ENCODE peak calls at places on chromosomes 13 and 19, in nine cellular contexts. One of them, this sample, is unnamed. For H3K27me3, the result is how much of the 10 kb centered on the place peaks cover.

GRCh38 chr13:48778551-48779088 is 124.9 kb downstream of the CYSLTR2 start:
- DNase-seq in CD8-positive, alpha-beta T cell: no peak
- DNase-seq in heart right ventricle: no peak
- DNase-seq in right atrium auricular region: no peak
- DNase-seq in ovary: no peak
- DNase-seq in fibroblast of lung: no peak
- DNase-seq in tibial artery: no peak
- DNase-seq in GM12878: no peak
- DNase-seq in GM06990: no peak
- DNase-seq in this sample: no peak

GRCh38 chr19:15283141-15283885 is 49.0 kb downstream of the BRD4 start:
- DNase-seq in CD8-positive, alpha-beta T cell: no peak
- DNase-seq in heart right ventricle: no peak
- DNase-seq in right atrium auricular region: peak
- DNase-seq in ovary: no peak
- DNase-seq in fibroblast of lung: peak
- DNase-seq in tibial artery: peak
- DNase-seq in GM12878: no peak
- DNase-seq in GM06990: no peak
- DNase-seq in this sample: no peak

GRCh38 chr13:24128962-24129361 is 31.6 kb upstream of the SPATA13 start:
- DNase-seq in CD8-positive, alpha-beta T cell: no peak
- DNase-seq in heart right ventricle: no peak
- DNase-seq in right atrium auricular region: no peak
- DNase-seq in ovary: no peak
- DNase-seq in fibroblast of lung: no peak
- DNase-seq in tibial artery: no peak
- DNase-seq in GM12878: no peak
- DNase-seq in GM06990: no peak
- DNase-seq in this sample: no peak

GRCh38 chr13:35475131-35475959 is 1.1 kb downstream of the MAB21L1 start:
- DNase-seq in CD8-positive, alpha-beta T cell: no peak
- DNase-seq in heart right ventricle: peak
- DNase-seq in right atrium auricular region: no peak
- DNase-seq in ovary: peak
- DNase-seq in fibroblast of lung: peak
- DNase-seq in tibial artery: peak
- DNase-seq in GM12878: no peak
- DNase-seq in GM06990: no peak
- DNase-seq in this sample: no peak

GRCh38 chr13:99275093-99275469 is 16.9 kb upstream of the GPR18 start:
- DNase-seq in CD8-positive, alpha-beta T cell: peak
- DNase-seq in heart right ventricle: no peak
- DNase-seq in right atrium auricular region: no peak
- DNase-seq in ovary: no peak
- DNase-seq in fibroblast of lung: peak
- DNase-seq in tibial artery: no peak
- DNase-seq in GM12878: no peak
- DNase-seq in GM06990: no peak
- DNase-seq in this sample: no peak

GRCh38 chr19:13072206-13072898 is 30.3 kb downstream of the LYL1 start:
- DNase-seq in CD8-positive, alpha-beta T cell: no peak
- DNase-seq in heart right ventricle: no peak
- DNase-seq in right atrium auricular region: no peak
- DNase-seq in ovary: no peak
- DNase-seq in fibroblast of lung: no peak
- DNase-seq in tibial artery: no peak
- DNase-seq in GM12878: no peak
- DNase-seq in GM06990: no peak
- DNase-seq in this sample: no peak

GRCh38 chr13:40941581-40941980 is 77.5 kb downstream of the ELF1 start:
- DNase-seq in CD8-positive, alpha-beta T cell: no peak
- DNase-seq in heart right ventricle: no peak
- DNase-seq in right atrium auricular region: no peak
- DNase-seq in ovary: no peak
- DNase-seq in fibroblast of lung: no peak
- DNase-seq in tibial artery: no peak
- DNase-seq in GM12878: no peak
- DNase-seq in GM06990: no peak
- DNase-seq in this sample: no peak

GRCh38 chr13:51729853-51730553 is 74.0 kb downstream of the DHRS12 start:
- DNase-seq in CD8-positive, alpha-beta T cell: no peak
- DNase-seq in heart right ventricle: no peak
- DNase-seq in right atrium auricular region: peak
- DNase-seq in ovary: peak
- DNase-seq in fibroblast of lung: peak
- DNase-seq in tibial artery: peak
- DNase-seq in GM12878: no peak
- DNase-seq in GM06990: no peak
- DNase-seq in this sample: no peak

GRCh38 chr13:50699874-50700663 is 143.4 kb downstream of the DLEU7 start:
- DNase-seq in CD8-positive, alpha-beta T cell: no peak
- DNase-seq in heart right ventricle: no peak
- DNase-seq in right atrium auricular region: no peak
- DNase-seq in ovary: no peak
- DNase-seq in fibroblast of lung: no peak
- DNase-seq in tibial artery: no peak
- DNase-seq in GM12878: no peak
- DNase-seq in GM06990: no peak
- DNase-seq in this sample: no peak

GRCh38 chr13:98717256-98717655 is 35.2 kb downstream of the SLC15A1 start:
- DNase-seq in CD8-positive, alpha-beta T cell: no peak
- DNase-seq in heart right ventricle: no peak
- DNase-seq in right atrium auricular region: no peak
- DNase-seq in ovary: no peak
- DNase-seq in fibroblast of lung: no peak
- DNase-seq in tibial artery: no peak
- DNase-seq in GM12878: no peak
- DNase-seq in GM06990: no peak
- DNase-seq in this sample: no peak

GRCh38 chr19:43416951-43417623 is 2.4 kb downstream of the TEX101 start:
- DNase-seq in CD8-positive, alpha-beta T cell: no peak
- DNase-seq in heart right ventricle: no peak
- DNase-seq in right atrium auricular region: no peak
- DNase-seq in ovary: no peak
- DNase-seq in fibroblast of lung: no peak
- DNase-seq in tibial artery: no peak
- DNase-seq in GM12878: no peak
- DNase-seq in GM06990: no peak
- DNase-seq in this sample: no peak

GRCh38 chr13:99357149-99357596 is 50.0 kb upstream of the GPR183 start:
- DNase-seq in CD8-positive, alpha-beta T cell: no peak
- DNase-seq in heart right ventricle: no peak
- DNase-seq in right atrium auricular region: no peak
- DNase-seq in ovary: no peak
- DNase-seq in fibroblast of lung: peak
- DNase-seq in tibial artery: no peak
- DNase-seq in GM12878: peak
- DNase-seq in GM06990: peak
- DNase-seq in this sample: no peak

GRCh38 chr13:110305949-110306339 is 1.0 kb downstream of the COL4A1 start:
- DNase-seq in CD8-positive, alpha-beta T cell: no peak
- DNase-seq in heart right ventricle: no peak
- DNase-seq in right atrium auricular region: peak
- DNase-seq in ovary: no peak
- DNase-seq in fibroblast of lung: peak
- DNase-seq in tibial artery: peak
- DNase-seq in GM12878: no peak
- DNase-seq in GM06990: no peak
- DNase-seq in this sample: no peak

GRCh38 chr13:110308377-110309158 is 1.5 kb downstream of the COL4A2 start:
- DNase-seq in CD8-positive, alpha-beta T cell: no peak
- DNase-seq in heart right ventricle: peak
- DNase-seq in right atrium auricular region: peak
- DNase-seq in ovary: peak
- DNase-seq in fibroblast of lung: peak
- DNase-seq in tibial artery: peak
- DNase-seq in GM12878: no peak
- DNase-seq in GM06990: no peak
- DNase-seq in this sample: no peak

GRCh38 chr13:110307697-110308376 is 753 bp downstream of the COL4A2 start:
- DNase-seq in CD8-positive, alpha-beta T cell: no peak
- DNase-seq in heart right ventricle: no peak
- DNase-seq in right atrium auricular region: peak
- DNase-seq in ovary: peak
- DNase-seq in fibroblast of lung: peak
- DNase-seq in tibial artery: peak
- DNase-seq in GM12878: no peak
- DNase-seq in GM06990: no peak
- DNase-seq in this sample: no peak

GRCh38 chr13:110306340-110306959 is 507 bp downstream of the COL4A1 start:
- DNase-seq in CD8-positive, alpha-beta T cell: no peak
- DNase-seq in heart right ventricle: no peak
- DNase-seq in right atrium auricular region: peak
- DNase-seq in ovary: peak
- DNase-seq in fibroblast of lung: peak
- DNase-seq in tibial artery: peak
- DNase-seq in GM12878: no peak
- DNase-seq in GM06990: no peak
- DNase-seq in this sample: no peak

DNA sequence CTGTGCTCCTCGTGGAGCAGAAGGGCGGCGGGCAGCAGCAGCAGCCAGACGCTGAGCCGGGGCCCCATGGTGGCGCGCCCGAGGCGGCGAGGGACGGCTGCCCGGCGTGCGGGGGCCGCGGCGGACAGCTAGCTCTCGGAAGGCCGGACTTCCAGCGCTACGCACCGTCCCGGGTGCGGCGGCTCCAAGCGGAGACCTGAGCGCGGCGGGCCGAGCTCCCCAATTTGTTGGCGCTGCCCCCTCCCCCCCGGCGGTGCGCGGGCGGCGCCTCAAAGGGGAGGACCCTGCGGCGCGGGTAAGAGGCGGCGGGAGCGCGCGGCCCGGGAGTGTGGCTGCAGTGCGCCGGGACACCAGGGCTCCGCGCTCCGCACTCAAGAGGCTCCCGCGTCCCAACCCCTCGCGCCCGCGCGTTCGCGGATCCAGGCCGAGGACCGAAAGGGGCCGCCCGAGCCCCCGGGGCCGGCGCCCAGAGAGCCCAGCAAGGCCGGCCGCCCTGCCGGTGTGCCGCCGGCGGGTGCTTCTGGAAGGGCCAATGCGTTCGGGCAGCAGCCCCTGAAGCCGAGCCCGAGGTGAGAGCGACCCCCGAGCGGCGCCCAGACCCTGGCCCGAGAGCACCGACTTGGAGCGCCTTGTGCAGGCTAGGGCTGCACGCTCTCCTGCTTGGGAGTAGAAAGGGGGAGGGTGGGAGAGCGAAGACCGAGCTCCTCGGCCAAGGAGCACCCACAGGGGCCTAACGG is at the start of the genes COL4A1 and COL4A2:
- DNase-seq in CD8-positive, alpha-beta T cell: no peak
- DNase-seq in heart right ventricle: peak
- DNase-seq in right atrium auricular region: peak
- DNase-seq in ovary: peak
- DNase-seq in fibroblast of lung: peak
- DNase-seq in tibial artery: peak
- DNase-seq in GM12878: no peak
- DNase-seq in GM06990: no peak
- DNase-seq in this sample: no peak
- H3K27me3 ChIP-seq in CD8-positive, alpha-beta T cell: under half
- H3K27me3 ChIP-seq in heart right ventricle: under half
- H3K27me3 ChIP-seq in right atrium auricular region: under half
- H3K27me3 ChIP-seq in ovary: under half
- H3K27me3 ChIP-seq in fibroblast of lung: under half
- H3K27me3 ChIP-seq in tibial artery: under half
- H3K27me3 ChIP-seq in GM12878: under half
- H3K27me3 ChIP-seq in GM06990: under half
- H3K27me3 ChIP-seq in this sample: under half

GRCh38 chr13:31110169-31110568 is 51.5 kb downstream of the HSPH1 start:
- DNase-seq in CD8-positive, alpha-beta T cell: no peak
- DNase-seq in heart right ventricle: no peak
- DNase-seq in right atrium auricular region: no peak
- DNase-seq in ovary: no peak
- DNase-seq in fibroblast of lung: no peak
- DNase-seq in tibial artery: no peak
- DNase-seq in GM12878: no peak
- DNase-seq in GM06990: no peak
- DNase-seq in this sample: no peak
- H3K4me3 ChIP-seq in CD8-positive, alpha-beta T cell: no peak
- H3K4me3 ChIP-seq in heart right ventricle: no peak
- H3K4me3 ChIP-seq in right atrium auricular region: no peak
- H3K4me3 ChIP-seq in ovary: no peak
- H3K4me3 ChIP-seq in fibroblast of lung: no peak
- H3K4me3 ChIP-seq in tibial artery: no peak
- H3K4me3 ChIP-seq in GM12878: no peak
- H3K4me3 ChIP-seq in GM06990: no peak
- H3K4me3 ChIP-seq in this sample: no peak

GRCh38 chr19:54209748-54210494 is 9.3 kb downstream of the RPS9 start:
- DNase-seq in CD8-positive, alpha-beta T cell: no peak
- DNase-seq in heart right ventricle: peak
- DNase-seq in right atrium auricular region: peak
- DNase-seq in ovary: peak
- DNase-seq in fibroblast of lung: peak
- DNase-seq in tibial artery: peak
- DNase-seq in GM12878: no peak
- DNase-seq in GM06990: no peak
- DNase-seq in this sample: peak

GRCh38 chr19:54209058-54209747 is 8.5 kb downstream of the RPS9 start:
- DNase-seq in CD8-positive, alpha-beta T cell: no peak
- DNase-seq in heart right ventricle: no peak
- DNase-seq in right atrium auricular region: no peak
- DNase-seq in ovary: peak
- DNase-seq in fibroblast of lung: peak
- DNase-seq in tibial artery: no peak
- DNase-seq in GM12878: no peak
- DNase-seq in GM06990: peak
- DNase-seq in this sample: no peak

GRCh38 chr19:54208784-54209057 is 8.1 kb downstream of the RPS9 start:
- DNase-seq in CD8-positive, alpha-beta T cell: no peak
- DNase-seq in heart right ventricle: no peak
- DNase-seq in right atrium auricular region: no peak
- DNase-seq in ovary: no peak
- DNase-seq in fibroblast of lung: peak
- DNase-seq in tibial artery: no peak
- DNase-seq in GM12878: no peak
- DNase-seq in GM06990: no peak
- DNase-seq in this sample: no peak

GRCh38 chr19:54207908-54208783 is 7.5 kb downstream of the RPS9 start:
- DNase-seq in CD8-positive, alpha-beta T cell: no peak
- DNase-seq in heart right ventricle: peak
- DNase-seq in right atrium auricular region: peak
- DNase-seq in ovary: peak
- DNase-seq in fibroblast of lung: peak
- DNase-seq in tibial artery: no peak
- DNase-seq in GM12878: peak
- DNase-seq in GM06990: peak
- DNase-seq in this sample: no peak

GRCh38 chr19:54211214-54211613 is 10.6 kb downstream of the RPS9 start:
- DNase-seq in CD8-positive, alpha-beta T cell: no peak
- DNase-seq in heart right ventricle: no peak
- DNase-seq in right atrium auricular region: no peak
- DNase-seq in ovary: no peak
- DNase-seq in fibroblast of lung: no peak
- DNase-seq in tibial artery: no peak
- DNase-seq in GM12878: no peak
- DNase-seq in GM06990: no peak
- DNase-seq in this sample: no peak
- TF ChIP-seq CTCF in CD8-positive, alpha-beta T cell: no peak
- TF ChIP-seq CTCF in heart right ventricle: no peak
- TF ChIP-seq CTCF in right atrium auricular region: no peak
- TF ChIP-seq CTCF in ovary: no peak
- TF ChIP-seq CTCF in fibroblast of lung: no peak
- TF ChIP-seq CTCF in tibial artery: no peak
- TF ChIP-seq CTCF in GM12878: no peak
- TF ChIP-seq CTCF in GM06990: no peak
- TF ChIP-seq CTCF in this sample: no peak

GRCh38 chr13:113064534-113065405 is 40.8 kb upstream of the F7 start:
- DNase-seq in CD8-positive, alpha-beta T cell: no peak
- DNase-seq in heart right ventricle: no peak
- DNase-seq in right atrium auricular region: no peak
- DNase-seq in ovary: no peak
- DNase-seq in fibroblast of lung: peak
- DNase-seq in tibial artery: no peak
- DNase-seq in GM12878: no peak
- DNase-seq in GM06990: no peak
- DNase-seq in this sample: no peak
- H3K27me3 ChIP-seq in CD8-positive, alpha-beta T cell: under half
- H3K27me3 ChIP-seq in heart right ventricle: under half
- H3K27me3 ChIP-seq in right atrium auricular region: under half
- H3K27me3 ChIP-seq in ovary: under half
- H3K27me3 ChIP-seq in fibroblast of lung: under half
- H3K27me3 ChIP-seq in tibial artery: under half
- H3K27me3 ChIP-seq in GM12878: under half
- H3K27me3 ChIP-seq in GM06990: under half
- H3K27me3 ChIP-seq in this sample: under half